ENCODE peak calls at places on chromosome 19, in five cellular contexts. One of them, this sample, is unnamed.

GRCh38 chr19:16249826-16250434 is 52.2 kb downstream of the AP1M1 start:
- DNase-seq in T-helper 2 cell: no peak
- DNase-seq in iPS DF 6.9: no peak
- DNase-seq in renal cortical epithelial cell: no peak
- DNase-seq in activated CD4-positive, alpha-beta T cell treated with anti-CD3 and anti-CD28 coated beads, Interleukin-2, amount 50 U/mL, for 4 hours: no peak
- DNase-seq in this sample: no peak

GRCh38 chr19:48398329-48399235 is 5.1 kb downstream of the GRIN2D start:
- DNase-seq in T-helper 2 cell: peak; percentile 79
- DNase-seq in iPS DF 6.9: no peak
- DNase-seq in renal cortical epithelial cell: peak; percentile 29
- DNase-seq in activated CD4-positive, alpha-beta T cell treated with anti-CD3 and anti-CD28 coated beads, Interleukin-2, amount 50 U/mL, for 4 hours: peak; percentile 73
- DNase-seq in this sample: peak; percentile 96

GRCh38 chr19:49490287-49491029 is 3.0 kb downstream of the RPL13A start:
- DNase-seq in T-helper 2 cell: no peak
- DNase-seq in iPS DF 6.9: no peak
- DNase-seq in renal cortical epithelial cell: no peak
- DNase-seq in activated CD4-positive, alpha-beta T cell treated with anti-CD3 and anti-CD28 coated beads, Interleukin-2, amount 50 U/mL, for 4 hours: no peak
- DNase-seq in this sample: no peak

GRCh38 chr19:12194827-12195500 is 32.1 kb downstream of the ZNF136 start:
- DNase-seq in T-helper 2 cell: peak; percentile 25
- DNase-seq in iPS DF 6.9: peak; percentile 93
- DNase-seq in renal cortical epithelial cell: peak; percentile 57
- DNase-seq in activated CD4-positive, alpha-beta T cell treated with anti-CD3 and anti-CD28 coated beads, Interleukin-2, amount 50 U/mL, for 4 hours: peak; percentile 70
- DNase-seq in this sample: no peak

GRCh38 chr19:35612224-35612558 is 344 bp upstream of the HAUS5 start:
- DNase-seq in T-helper 2 cell: no peak
- DNase-seq in iPS DF 6.9: no peak
- DNase-seq in renal cortical epithelial cell: no peak
- DNase-seq in activated CD4-positive, alpha-beta T cell treated with anti-CD3 and anti-CD28 coated beads, Interleukin-2, amount 50 U/mL, for 4 hours: no peak
- DNase-seq in this sample: no peak

GRCh38 chr19:50381881-50382729 is 2.0 kb upstream of the POLD1 start:
- DNase-seq in T-helper 2 cell: no peak
- DNase-seq in iPS DF 6.9: no peak
- DNase-seq in renal cortical epithelial cell: no peak
- DNase-seq in activated CD4-positive, alpha-beta T cell treated with anti-CD3 and anti-CD28 coated beads, Interleukin-2, amount 50 U/mL, for 4 hours: no peak
- DNase-seq in this sample: no peak

GRCh38 chr19:14056741-14057356 is 5.0 kb downstream of the PALM3 start:
- DNase-seq in T-helper 2 cell: no peak
- DNase-seq in iPS DF 6.9: no peak
- DNase-seq in renal cortical epithelial cell: no peak
- DNase-seq in activated CD4-positive, alpha-beta T cell treated with anti-CD3 and anti-CD28 coated beads, Interleukin-2, amount 50 U/mL, for 4 hours: no peak
- DNase-seq in this sample: no peak

GRCh38 chr19:45767881-45768643 is 990 bp downstream of the SIX5 start:
- DNase-seq in T-helper 2 cell: no peak
- DNase-seq in iPS DF 6.9: no peak
- DNase-seq in renal cortical epithelial cell: peak; percentile 41
- DNase-seq in activated CD4-positive, alpha-beta T cell treated with anti-CD3 and anti-CD28 coated beads, Interleukin-2, amount 50 U/mL, for 4 hours: no peak
- DNase-seq in this sample: peak; percentile 83

GRCh38 chr19:29731331-29731850 is 16.3 kb upstream of the C19orf12 start:
- DNase-seq in T-helper 2 cell: no peak
- DNase-seq in iPS DF 6.9: no peak
- DNase-seq in renal cortical epithelial cell: no peak
- DNase-seq in activated CD4-positive, alpha-beta T cell treated with anti-CD3 and anti-CD28 coated beads, Interleukin-2, amount 50 U/mL, for 4 hours: no peak
- DNase-seq in this sample: no peak

GRCh38 chr19:31054430-31054829 is 294.8 kb downstream of the TSHZ3 start:
- DNase-seq in T-helper 2 cell: no peak
- DNase-seq in iPS DF 6.9: peak; percentile 57
- DNase-seq in renal cortical epithelial cell: peak; percentile 25
- DNase-seq in activated CD4-positive, alpha-beta T cell treated with anti-CD3 and anti-CD28 coated beads, Interleukin-2, amount 50 U/mL, for 4 hours: peak; percentile 26
- DNase-seq in this sample: peak; percentile 82

GRCh38 chr19:2305974-2306806 is 1.8 kb downstream of the LINGO3 start:
- DNase-seq in T-helper 2 cell: no peak
- DNase-seq in iPS DF 6.9: no peak
- DNase-seq in renal cortical epithelial cell: no peak
- DNase-seq in activated CD4-positive, alpha-beta T cell treated with anti-CD3 and anti-CD28 coated beads, Interleukin-2, amount 50 U/mL, for 4 hours: no peak
- DNase-seq in this sample: no peak

GRCh38 chr19:1455336-1456120 is 5.6 kb downstream of the APC2 start:
- DNase-seq in T-helper 2 cell: peak; percentile 43
- DNase-seq in iPS DF 6.9: peak; percentile 87
- DNase-seq in renal cortical epithelial cell: peak; percentile 18
- DNase-seq in activated CD4-positive, alpha-beta T cell treated with anti-CD3 and anti-CD28 coated beads, Interleukin-2, amount 50 U/mL, for 4 hours: no peak
- DNase-seq in this sample: peak; percentile 70

GRCh38 chr19:42185281-42185680 is 32.2 kb downstream of the DEDD2 start:
- DNase-seq in T-helper 2 cell: peak; percentile 30
- DNase-seq in iPS DF 6.9: no peak
- DNase-seq in renal cortical epithelial cell: no peak
- DNase-seq in activated CD4-positive, alpha-beta T cell treated with anti-CD3 and anti-CD28 coated beads, Interleukin-2, amount 50 U/mL, for 4 hours: no peak
- DNase-seq in this sample: no peak

GRCh38 chr19:14114854-14115253 is 2.7 kb downstream of the PRKACA start:
- DNase-seq in T-helper 2 cell: peak; percentile 17
- DNase-seq in iPS DF 6.9: no peak
- DNase-seq in renal cortical epithelial cell: no peak
- DNase-seq in activated CD4-positive, alpha-beta T cell treated with anti-CD3 and anti-CD28 coated beads, Interleukin-2, amount 50 U/mL, for 4 hours: peak; percentile 37
- DNase-seq in this sample: peak; percentile 60

GRCh38 chr19:38046254-38047047 is 139.4 kb downstream of the SIPA1L3 start:
- DNase-seq in T-helper 2 cell: no peak
- DNase-seq in iPS DF 6.9: no peak
- DNase-seq in renal cortical epithelial cell: no peak
- DNase-seq in activated CD4-positive, alpha-beta T cell treated with anti-CD3 and anti-CD28 coated beads, Interleukin-2, amount 50 U/mL, for 4 hours: no peak
- DNase-seq in this sample: no peak

GRCh38 chr19:1087813-1088418 is 7.3 kb downstream of the POLR2E start:
- DNase-seq in T-helper 2 cell: peak; percentile 54
- DNase-seq in iPS DF 6.9: no peak
- DNase-seq in renal cortical epithelial cell: no peak
- DNase-seq in activated CD4-positive, alpha-beta T cell treated with anti-CD3 and anti-CD28 coated beads, Interleukin-2, amount 50 U/mL, for 4 hours: no peak
- DNase-seq in this sample: no peak

GRCh38 chr19:10858204-10858828 is 10.1 kb downstream of the C19orf38 start:
- DNase-seq in T-helper 2 cell: no peak
- DNase-seq in iPS DF 6.9: no peak
- DNase-seq in renal cortical epithelial cell: no peak
- DNase-seq in activated CD4-positive, alpha-beta T cell treated with anti-CD3 and anti-CD28 coated beads, Interleukin-2, amount 50 U/mL, for 4 hours: no peak
- DNase-seq in this sample: peak; percentile 72

GRCh38 chr19:55117063-55117635 is 288 bp downstream of the PPP1R12C start:
- DNase-seq in T-helper 2 cell: no peak
- DNase-seq in iPS DF 6.9: no peak
- DNase-seq in renal cortical epithelial cell: no peak
- DNase-seq in activated CD4-positive, alpha-beta T cell treated with anti-CD3 and anti-CD28 coated beads, Interleukin-2, amount 50 U/mL, for 4 hours: no peak
- DNase-seq in this sample: no peak

GRCh38 chr19:55241935-55242464 is 13.4 kb upstream of the TMEM86B start:
- DNase-seq in T-helper 2 cell: no peak
- DNase-seq in iPS DF 6.9: no peak
- DNase-seq in renal cortical epithelial cell: no peak
- DNase-seq in activated CD4-positive, alpha-beta T cell treated with anti-CD3 and anti-CD28 coated beads, Interleukin-2, amount 50 U/mL, for 4 hours: no peak
- DNase-seq in this sample: no peak

GRCh38 chr19:10646781-10647180 is 7.4 kb upstream of the ILF3 start:
- DNase-seq in T-helper 2 cell: no peak
- DNase-seq in iPS DF 6.9: no peak
- DNase-seq in renal cortical epithelial cell: no peak
- DNase-seq in activated CD4-positive, alpha-beta T cell treated with anti-CD3 and anti-CD28 coated beads, Interleukin-2, amount 50 U/mL, for 4 hours: no peak
- DNase-seq in this sample: no peak

GRCh38 chr19:48715276-48715675 is 4.2 kb downstream of the MAMSTR start:
- DNase-seq in T-helper 2 cell: no peak
- DNase-seq in iPS DF 6.9: no peak
- DNase-seq in renal cortical epithelial cell: no peak
- DNase-seq in activated CD4-positive, alpha-beta T cell treated with anti-CD3 and anti-CD28 coated beads, Interleukin-2, amount 50 U/mL, for 4 hours: no peak
- DNase-seq in this sample: no peak